ENCODE peak calls at places on chromosomes 16 and 17, in five cellular contexts. G is OCI-LY7, F is PC-3, O is GM23248, M is hepatocyte. J is an unnamed sample.

GRCh38 chr17:73419896-73420295 is 108.1 kb upstream of the CDC42EP4 start:
- DNase-seq in G (no peak), F (no peak), M (no peak), O (no peak), J (no peak)

GRCh38 chr17:77323413-77324171 is 182.8 kb downstream of the SEC14L1 start:
- DNase-seq in G (peak; percentile 87), O (peak; percentile 59), F (peak; percentile 25), M (peak; percentile 68), J (no peak)

GRCh38 chr17:16085066-16085699 is 85.6 kb downstream of the TTC19 start:
- DNase-seq in M (no peak), G (no peak), F (peak; percentile 57), O (peak; percentile 71), J (no peak)

GRCh38 chr17:78368348-78368747 is 8.5 kb upstream of the SOCS3 start:
- DNase-seq in O (no peak), G (no peak), M (no peak), F (no peak), J (no peak)

GRCh38 chr16:5678371-5678770 is 580.8 kb upstream of the EEF2KMT start:
- DNase-seq in O (no peak), F (no peak), M (peak; percentile 24), G (no peak), J (peak; percentile 83)

GRCh38 chr16:80718480-80719220 is 85.7 kb downstream of the CDYL2 start:
- DNase-seq in G (no peak), M (no peak), F (peak; percentile 93), O (no peak), J (peak; percentile 20)

GRCh38 chr17:1905190-1905919 is 75.5 kb downstream of the RPA1 start:
- DNase-seq in M (no peak), F (no peak), G (peak; percentile 58), O (peak; percentile 16), J (peak; percentile 73)

GRCh38 chr17:62017912-62018311 is 47.2 kb downstream of the MED13 start:
- DNase-seq in O (peak; percentile 28), G (no peak), M (no peak), F (peak; percentile 34), J (no peak)

GRCh38 chr17:15483416-15483815 is 16.0 kb upstream of the CDRT4 start:
- DNase-seq in G (no peak), F (no peak), O (no peak), M (no peak), J (no peak)

GRCh38 chr17:3534881-3535252 is 22.7 kb downstream of the TRPV3 start:
- DNase-seq in M (no peak), F (peak; percentile 58), G (no peak), O (peak; percentile 64), J (peak; percentile 59)

GRCh38 chr17:7215136-7215638 is 4.4 kb downstream of the DLG4 start:
- DNase-seq in M (no peak), O (no peak), F (peak; percentile 86), G (no peak), J (no peak)

GRCh38 chr16:14301150-14302030 is 230.3 kb downstream of the MRTFB start:
- DNase-seq in F (peak; percentile 18), G (no peak), O (peak; percentile 68), M (peak; percentile 28), J (peak; percentile 42)

GRCh38 chr17:47317119-47317518 is 6.6 kb upstream of the EFCAB13 start:
- DNase-seq in G (no peak), M (no peak), F (no peak), O (peak; percentile 81), J (no peak)

GRCh38 chr17:54626146-54626703 is 274.4 kb upstream of the TOM1L1 start:
- DNase-seq in F (no peak), G (no peak), M (no peak), O (no peak), J (peak; percentile 71)

GRCh38 chr16:81486555-81487061 is 42.0 kb downstream of the CMIP start:
- DNase-seq in F (no peak), M (no peak), G (no peak), O (peak; percentile 90), J (no peak)

GRCh38 chr16:82506734-82507133 is 120.0 kb upstream of the CDH13 start:
- DNase-seq in M (no peak), G (no peak), F (no peak), O (peak; percentile 14), J (no peak)

GRCh38 chr17:48631693-48632578 is 5.8 kb upstream of the HOXB9 start:
- DNase-seq in F (no peak), M (no peak), G (no peak), O (no peak), J (no peak)

GRCh38 chr16:720990-721764 is at the start of gene ANTKMT:
- DNase-seq in O (peak; percentile 86), G (peak; percentile 96), F (peak; percentile 79), M (peak; percentile 94), J (peak; percentile 98)

GRCh38 chr17:63494300-63494928 is 17.6 kb downstream of the ACE start:
- DNase-seq in O (peak; percentile 43), F (peak; percentile 8), G (no peak), M (no peak), J (no peak)

GRCh38 chr17:81083125-81083765 is 48.3 kb downstream of the BAIAP2 start:
- DNase-seq in F (no peak), O (no peak), M (peak; percentile 74), G (no peak), J (no peak)

GRCh38 chr17:78416791-78417530 is 38.5 kb downstream of the PGS1 start:
- DNase-seq in O (no peak), F (no peak), G (no peak), M (peak; percentile 56), J (no peak)

GRCh38 chr16:65059421-65059980 is 62.4 kb downstream of the CDH11 start:
- DNase-seq in G (no peak), F (no peak), O (no peak), M (no peak), J (peak; percentile 92)

GRCh38 chr17:40903129-40903847 is 18.2 kb upstream of the KRT20 start:
- DNase-seq in O (peak; percentile 78), G (no peak), M (peak; percentile 68), F (peak; percentile 93), J (no peak)

GRCh38 chr16:57764341-57765159 is 29.0 kb downstream of the KATNB1 start:
- DNase-seq in M (peak; percentile 62), F (peak; percentile 82), O (peak; percentile 95), G (peak; percentile 79), J (peak; percentile 45)

GRCh38 chr16:28876973-28877641 is 1.2 kb upstream of the ATP2A1 start:
- DNase-seq in M (no peak), F (no peak), G (no peak), O (no peak), J (peak; percentile 33)

GRCh38 chr17:411416-412120 is 59.0 kb upstream of the RPH3AL start:
- DNase-seq in O (peak; percentile 12), F (no peak), M (no peak), G (no peak), J (no peak)

GRCh38 chr17:47276868-47277267 is 23.2 kb downstream of the ITGB3 start:
- DNase-seq in G (no peak), F (peak; percentile 57), O (peak; percentile 92), M (peak; percentile 61), J (peak; percentile 70)

GRCh38 chr16:68087688-68088087 is 2.5 kb downstream of the NFATC3 start:
- DNase-seq in O (no peak), G (no peak), M (no peak), F (no peak), J (no peak)

GRCh38 chr17:78376161-78376560 is 2.3 kb upstream of the PGS1 start:
- DNase-seq in M (no peak), G (no peak), O (no peak), F (no peak), J (no peak)

GRCh38 chr16:1019234-1019933 is 37.8 kb downstream of the SOX8 start:
- DNase-seq in O (peak; percentile 92), M (no peak), G (no peak), F (peak; percentile 32), J (peak; percentile 92)

GRCh38 chr16:30609002-30609927 is 924 bp downstream of the ZNF689 start:
- DNase-seq in F (peak; percentile 28), O (peak; percentile 64), M (peak; percentile 69), G (peak; percentile 56), J (peak; percentile 31)

GRCh38 chr17:82702161-82702932 is 3.8 kb upstream of the RAB40B start:
- DNase-seq in F (no peak), G (no peak), O (peak; percentile 33), M (no peak), J (no peak)

GRCh38 chr16:1222553-1223354 is 2.3 kb downstream of the TPSG1 start:
- DNase-seq in M (no peak), G (no peak), F (no peak), O (no peak), J (no peak)

DNA sequence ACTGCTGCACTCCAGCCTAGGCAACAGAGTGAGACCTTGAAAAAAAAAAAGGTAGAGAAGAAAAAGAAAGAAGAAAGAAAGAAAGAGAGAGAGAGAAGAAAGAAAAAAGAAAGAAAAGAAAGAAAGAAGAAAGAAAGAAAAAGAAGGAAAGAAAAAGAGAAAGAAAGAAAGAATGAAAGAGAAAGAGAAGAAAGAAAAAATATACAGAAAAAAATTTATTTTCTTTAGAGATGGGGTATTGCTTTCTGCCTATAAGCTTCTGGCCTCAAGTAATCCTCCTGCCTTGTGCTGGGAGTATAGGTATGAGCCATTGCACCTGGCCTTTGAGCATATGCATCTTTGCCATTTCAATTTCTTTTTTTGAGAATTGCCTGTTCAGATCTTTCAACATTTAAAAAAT is 156.8 kb downstream of the IRX3 start:
- DNase-seq in F (no peak), G (no peak), M (no peak), O (no peak), J (no peak)
- TF ChIP-seq EZH2phosphoT487 in F (no peak), G (no peak), M (no peak), O (no peak), J (no peak)

GRCh38 chr17:41909088-41909487 is 9.7 kb downstream of the ACLY start:
- DNase-seq in F (no peak), M (no peak), G (no peak), O (no peak), J (no peak)

GRCh38 chr17:41905172-41905571 is 13.6 kb downstream of the ACLY start:
- DNase-seq in G (no peak), O (no peak), F (no peak), M (no peak), J (no peak)

GRCh38 chr17:41906465-41907184 is 12.1 kb downstream of the ACLY start:
- DNase-seq in M (no peak), F (no peak), O (no peak), G (no peak), J (no peak)

GRCh38 chr17:41907633-41908539 is 10.9 kb downstream of the ACLY start:
- DNase-seq in F (no peak), O (peak; percentile 44), G (no peak), M (peak; percentile 85), J (no peak)

GRCh38 chr17:41907185-41907556 is 11.6 kb downstream of the ACLY start:
- DNase-seq in O (peak; percentile 79), G (no peak), F (peak; percentile 39), M (no peak), J (no peak)
- H3K4me1 ChIP-seq in O (peaks cover 44% of the 10 kb centered on the region), G (no peaks in the 10 kb centered on the region), F (peaks cover 30% of the 10 kb centered on the region), M (peaks cover 12% of the 10 kb centered on the region), J (no peaks in the 10 kb centered on the region)

DNA sequence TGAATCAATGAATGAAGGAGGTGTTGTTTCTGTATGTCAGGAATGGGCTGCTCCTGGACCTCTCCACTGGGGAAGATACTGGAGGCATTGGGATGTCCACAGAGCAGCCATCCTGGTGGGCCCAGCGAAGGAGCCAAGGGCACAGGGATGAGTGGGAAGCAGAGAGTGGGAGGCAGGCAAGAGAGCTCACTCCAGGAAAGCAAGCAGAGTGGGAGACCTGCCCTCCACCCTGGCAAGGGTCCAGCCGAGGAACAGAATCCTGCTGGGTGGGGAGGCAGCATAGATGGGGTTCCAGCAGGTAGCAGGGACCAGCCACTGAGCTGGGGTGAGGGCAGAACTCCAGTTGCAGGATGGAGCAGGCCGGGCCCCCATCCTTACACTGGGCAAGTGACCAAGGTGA is 71.9 kb upstream of the AMZ2 start:
- DNase-seq in O (no peak), M (no peak), F (no peak), G (no peak), J (no peak)
- TF ChIP-seq EZH2phosphoT487 in O (no peak), M (no peak), F (no peak), G (no peak), J (no peak)

GRCh38 chr17:35901776-35902175 is 21.6 kb upstream of the CCL5 start:
- DNase-seq in O (no peak), M (no peak), F (no peak), G (no peak), J (no peak)
- H3K4me1 ChIP-seq in O (no peaks in the 10 kb centered on the region), M (peaks cover 8% of the 10 kb centered on the region), F (no peaks in the 10 kb centered on the region), G (no peaks in the 10 kb centered on the region), J (no peaks in the 10 kb centered on the region)